ENCODE peak calls at places on chromosomes 13 and 19, in seven cellular contexts. One of them, this sample, is unnamed.

GRCh38 chr19:31392514-31392913 is 43.3 kb upstream of the TSHZ3 start:
- DNase-seq in CD8-positive, alpha-beta memory T cell: no peak
- DNase-seq in BE2C: no peak
- DNase-seq in T-helper 1 cell: no peak
- DNase-seq in progenitor cell of endocrine pancreas: no peak
- DNase-seq in stimulated activated CD4-positive, alpha-beta T cell treated with anti-CD3 and anti-CD28 coated beads, Interleukin-4, amount 100 ng/mL, for 1 hour: no peak
- DNase-seq in activated CD4-positive, alpha-beta T cell treated with anti-CD3 and anti-CD28 coated beads, Interleukin-2, amount 50 U/mL, for 24 hours: no peak
- DNase-seq in this sample: no peak

GRCh38 chr13:62556973-62557372 is 1141.3 kb upstream of the PCDH20 start:
- DNase-seq in BE2C: no peak
- DNase-seq in CD8-positive, alpha-beta memory T cell: no peak
- DNase-seq in T-helper 1 cell: no peak
- DNase-seq in stimulated activated CD4-positive, alpha-beta T cell treated with anti-CD3 and anti-CD28 coated beads, Interleukin-4, amount 100 ng/mL, for 1 hour: no peak
- DNase-seq in progenitor cell of endocrine pancreas: no peak
- DNase-seq in activated CD4-positive, alpha-beta T cell treated with anti-CD3 and anti-CD28 coated beads, Interleukin-2, amount 50 U/mL, for 24 hours: no peak
- DNase-seq in this sample: no peak

GRCh38 chr13:101977475-101977874 is 424.4 kb downstream of the FGF14 start:
- DNase-seq in progenitor cell of endocrine pancreas: no peak
- DNase-seq in CD8-positive, alpha-beta memory T cell: no peak
- DNase-seq in BE2C: no peak
- DNase-seq in T-helper 1 cell: no peak
- DNase-seq in activated CD4-positive, alpha-beta T cell treated with anti-CD3 and anti-CD28 coated beads, Interleukin-2, amount 50 U/mL, for 24 hours: no peak
- DNase-seq in stimulated activated CD4-positive, alpha-beta T cell treated with anti-CD3 and anti-CD28 coated beads, Interleukin-4, amount 100 ng/mL, for 1 hour: no peak
- DNase-seq in this sample: no peak

GRCh38 chr13:94093652-94094310 is 385.7 kb downstream of the DCT start:
- DNase-seq in progenitor cell of endocrine pancreas: no peak
- DNase-seq in stimulated activated CD4-positive, alpha-beta T cell treated with anti-CD3 and anti-CD28 coated beads, Interleukin-4, amount 100 ng/mL, for 1 hour: no peak
- DNase-seq in T-helper 1 cell: no peak
- DNase-seq in BE2C: no peak
- DNase-seq in activated CD4-positive, alpha-beta T cell treated with anti-CD3 and anti-CD28 coated beads, Interleukin-2, amount 50 U/mL, for 24 hours: no peak
- DNase-seq in CD8-positive, alpha-beta memory T cell: no peak
- DNase-seq in this sample: no peak

GRCh38 chr13:105569816-105570215 is 965.6 kb downstream of the EFNB2 start:
- DNase-seq in stimulated activated CD4-positive, alpha-beta T cell treated with anti-CD3 and anti-CD28 coated beads, Interleukin-4, amount 100 ng/mL, for 1 hour: no peak
- DNase-seq in T-helper 1 cell: no peak
- DNase-seq in CD8-positive, alpha-beta memory T cell: no peak
- DNase-seq in BE2C: peak
- DNase-seq in progenitor cell of endocrine pancreas: no peak
- DNase-seq in activated CD4-positive, alpha-beta T cell treated with anti-CD3 and anti-CD28 coated beads, Interleukin-2, amount 50 U/mL, for 24 hours: no peak
- DNase-seq in this sample: no peak

GRCh38 chr19:29665215-29665825 is at the start of gene PLEKHF1:
- DNase-seq in stimulated activated CD4-positive, alpha-beta T cell treated with anti-CD3 and anti-CD28 coated beads, Interleukin-4, amount 100 ng/mL, for 1 hour: peak
- DNase-seq in BE2C: peak
- DNase-seq in T-helper 1 cell: peak
- DNase-seq in progenitor cell of endocrine pancreas: peak
- DNase-seq in activated CD4-positive, alpha-beta T cell treated with anti-CD3 and anti-CD28 coated beads, Interleukin-2, amount 50 U/mL, for 24 hours: peak
- DNase-seq in CD8-positive, alpha-beta memory T cell: peak
- DNase-seq in this sample: peak

GRCh38 chr13:27915301-27916207 is 4.2 kb upstream of the PDX1 start:
- DNase-seq in progenitor cell of endocrine pancreas: no peak
- DNase-seq in BE2C: no peak
- DNase-seq in CD8-positive, alpha-beta memory T cell: no peak
- DNase-seq in activated CD4-positive, alpha-beta T cell treated with anti-CD3 and anti-CD28 coated beads, Interleukin-2, amount 50 U/mL, for 24 hours: no peak
- DNase-seq in stimulated activated CD4-positive, alpha-beta T cell treated with anti-CD3 and anti-CD28 coated beads, Interleukin-4, amount 100 ng/mL, for 1 hour: no peak
- DNase-seq in T-helper 1 cell: no peak
- DNase-seq in this sample: no peak

GRCh38 chr19:43798546-43799409 is 3.5 kb downstream of the LYPD5 start:
- DNase-seq in progenitor cell of endocrine pancreas: peak
- DNase-seq in stimulated activated CD4-positive, alpha-beta T cell treated with anti-CD3 and anti-CD28 coated beads, Interleukin-4, amount 100 ng/mL, for 1 hour: peak
- DNase-seq in activated CD4-positive, alpha-beta T cell treated with anti-CD3 and anti-CD28 coated beads, Interleukin-2, amount 50 U/mL, for 24 hours: peak
- DNase-seq in CD8-positive, alpha-beta memory T cell: no peak
- DNase-seq in T-helper 1 cell: peak
- DNase-seq in BE2C: no peak
- DNase-seq in this sample: no peak

GRCh38 chr19:16199275-16199932 is 1.7 kb downstream of the AP1M1 start:
- DNase-seq in T-helper 1 cell: no peak
- DNase-seq in activated CD4-positive, alpha-beta T cell treated with anti-CD3 and anti-CD28 coated beads, Interleukin-2, amount 50 U/mL, for 24 hours: no peak
- DNase-seq in CD8-positive, alpha-beta memory T cell: no peak
- DNase-seq in BE2C: no peak
- DNase-seq in stimulated activated CD4-positive, alpha-beta T cell treated with anti-CD3 and anti-CD28 coated beads, Interleukin-4, amount 100 ng/mL, for 1 hour: no peak
- DNase-seq in progenitor cell of endocrine pancreas: no peak
- DNase-seq in this sample: no peak

GRCh38 chr13:43694265-43694664 is 92.5 kb downstream of the ENOX1 start:
- DNase-seq in T-helper 1 cell: no peak
- DNase-seq in stimulated activated CD4-positive, alpha-beta T cell treated with anti-CD3 and anti-CD28 coated beads, Interleukin-4, amount 100 ng/mL, for 1 hour: no peak
- DNase-seq in progenitor cell of endocrine pancreas: no peak
- DNase-seq in BE2C: no peak
- DNase-seq in CD8-positive, alpha-beta memory T cell: no peak
- DNase-seq in activated CD4-positive, alpha-beta T cell treated with anti-CD3 and anti-CD28 coated beads, Interleukin-2, amount 50 U/mL, for 24 hours: no peak
- DNase-seq in this sample: no peak

GRCh38 chr13:49554387-49554786 is 31.0 kb downstream of the RCBTB1 start:
- DNase-seq in activated CD4-positive, alpha-beta T cell treated with anti-CD3 and anti-CD28 coated beads, Interleukin-2, amount 50 U/mL, for 24 hours: no peak
- DNase-seq in CD8-positive, alpha-beta memory T cell: no peak
- DNase-seq in progenitor cell of endocrine pancreas: no peak
- DNase-seq in stimulated activated CD4-positive, alpha-beta T cell treated with anti-CD3 and anti-CD28 coated beads, Interleukin-4, amount 100 ng/mL, for 1 hour: no peak
- DNase-seq in BE2C: no peak
- DNase-seq in T-helper 1 cell: no peak
- DNase-seq in this sample: no peak

GRCh38 chr13:105821337-105821736 is 714.1 kb downstream of the EFNB2 start:
- DNase-seq in CD8-positive, alpha-beta memory T cell: no peak
- DNase-seq in activated CD4-positive, alpha-beta T cell treated with anti-CD3 and anti-CD28 coated beads, Interleukin-2, amount 50 U/mL, for 24 hours: no peak
- DNase-seq in progenitor cell of endocrine pancreas: no peak
- DNase-seq in T-helper 1 cell: no peak
- DNase-seq in stimulated activated CD4-positive, alpha-beta T cell treated with anti-CD3 and anti-CD28 coated beads, Interleukin-4, amount 100 ng/mL, for 1 hour: no peak
- DNase-seq in BE2C: no peak
- DNase-seq in this sample: no peak

GRCh38 chr13:33497146-33497845 is 211.7 kb upstream of the STARD13 start:
- DNase-seq in stimulated activated CD4-positive, alpha-beta T cell treated with anti-CD3 and anti-CD28 coated beads, Interleukin-4, amount 100 ng/mL, for 1 hour: no peak
- DNase-seq in T-helper 1 cell: no peak
- DNase-seq in progenitor cell of endocrine pancreas: no peak
- DNase-seq in CD8-positive, alpha-beta memory T cell: no peak
- DNase-seq in BE2C: no peak
- DNase-seq in activated CD4-positive, alpha-beta T cell treated with anti-CD3 and anti-CD28 coated beads, Interleukin-2, amount 50 U/mL, for 24 hours: no peak
- DNase-seq in this sample: no peak

GRCh38 chr19:56671613-56671994 is at the start of gene ZNF835:
- DNase-seq in progenitor cell of endocrine pancreas: no peak
- DNase-seq in stimulated activated CD4-positive, alpha-beta T cell treated with anti-CD3 and anti-CD28 coated beads, Interleukin-4, amount 100 ng/mL, for 1 hour: peak
- DNase-seq in CD8-positive, alpha-beta memory T cell: peak
- DNase-seq in activated CD4-positive, alpha-beta T cell treated with anti-CD3 and anti-CD28 coated beads, Interleukin-2, amount 50 U/mL, for 24 hours: peak
- DNase-seq in BE2C: no peak
- DNase-seq in T-helper 1 cell: peak
- DNase-seq in this sample: no peak

GRCh38 chr19:29378543-29379105 is 147.2 kb upstream of the VSTM2B start:
- DNase-seq in CD8-positive, alpha-beta memory T cell: no peak
- DNase-seq in progenitor cell of endocrine pancreas: peak
- DNase-seq in stimulated activated CD4-positive, alpha-beta T cell treated with anti-CD3 and anti-CD28 coated beads, Interleukin-4, amount 100 ng/mL, for 1 hour: no peak
- DNase-seq in activated CD4-positive, alpha-beta T cell treated with anti-CD3 and anti-CD28 coated beads, Interleukin-2, amount 50 U/mL, for 24 hours: no peak
- DNase-seq in BE2C: no peak
- DNase-seq in T-helper 1 cell: no peak
- DNase-seq in this sample: no peak

GRCh38 chr13:60318186-60318585 is 78.8 kb upstream of the TDRD3 start:
- DNase-seq in stimulated activated CD4-positive, alpha-beta T cell treated with anti-CD3 and anti-CD28 coated beads, Interleukin-4, amount 100 ng/mL, for 1 hour: no peak
- DNase-seq in T-helper 1 cell: no peak
- DNase-seq in progenitor cell of endocrine pancreas: no peak
- DNase-seq in CD8-positive, alpha-beta memory T cell: no peak
- DNase-seq in activated CD4-positive, alpha-beta T cell treated with anti-CD3 and anti-CD28 coated beads, Interleukin-2, amount 50 U/mL, for 24 hours: no peak
- DNase-seq in BE2C: no peak
- DNase-seq in this sample: no peak